ENCODE peak calls at places on chromosomes 5 and 9, in four cellular contexts. T is WTC11, K is K562, P is GM12878. S is an unnamed sample.

GRCh38 chr5:116480894-116481510 is 93.6 kb downstream of the SEMA6A start:
- DNase-seq in P (no peak), K (no peak), T (no peak), S (no peak)

GRCh38 chr5:97229688-97230285 is 46.7 kb upstream of the RIOK2 start:
- DNase-seq in P (no peak), T (no peak), K (no peak), S (no peak)

GRCh38 chr5:159764283-159764927 is 151.9 kb upstream of the ADRA1B start:
- DNase-seq in T (no peak), K (no peak), P (no peak), S (no peak)

GRCh38 chr5:159061186-159061796 is 38.4 kb downstream of the EBF1 start:
- DNase-seq in P (no peak), K (peak), T (no peak), S (no peak)

GRCh38 chr9:110895141-110895912 is 142.9 kb downstream of the LPAR1 start:
- DNase-seq in K (no peak), P (no peak), T (no peak), S (no peak)

GRCh38 chr9:110030632-110031031 is 177.3 kb downstream of the C9orf152 start:
- DNase-seq in T (no peak), K (no peak), P (no peak), S (no peak)

GRCh38 chr5:150254363-150255154 is 35.0 kb downstream of the CAMK2A start:
- DNase-seq in P (no peak), K (no peak), T (no peak), S (peak)

GRCh38 chr9:16030513-16031185 is 477.8 kb downstream of the CCDC171 start:
- DNase-seq in T (no peak), P (peak), K (no peak), S (no peak)

GRCh38 chr9:36479086-36479485 is 79.0 kb upstream of the RNF38 start:
- DNase-seq in K (no peak), P (no peak), T (no peak), S (no peak)

GRCh38 chr5:117794847-117795246 is 1193.5 kb downstream of the DTWD2 start:
- DNase-seq in K (no peak), P (no peak), T (no peak), S (no peak)

GRCh38 chr9:107638496-107638895 is 148.9 kb upstream of the KLF4 start:
- DNase-seq in P (no peak), K (no peak), T (no peak), S (no peak)

GRCh38 chr5:133121080-133121479 is 69.3 kb downstream of the HSPA4 start:
- DNase-seq in P (no peak), T (no peak), K (no peak), S (no peak)

GRCh38 chr9:124812401-124813016 is 35.6 kb downstream of the OLFML2A start:
- DNase-seq in K (peak), P (no peak), T (no peak), S (peak)

GRCh38 chr5:23727271-23727670 is 219.9 kb downstream of the PRDM9 start:
- DNase-seq in P (no peak), K (no peak), T (no peak), S (peak)

GRCh38 chr9:133529874-133530273 is 4.6 kb upstream of the ADAMTSL2 start:
- DNase-seq in K (no peak), P (no peak), T (no peak), S (no peak)

GRCh38 chr9:114989600-114990410 is 59.4 kb upstream of the TNFSF8 start:
- DNase-seq in T (no peak), P (peak), K (no peak), S (no peak)

GRCh38 chr5:168793844-168794837 is 215.0 kb upstream of the PANK3 start:
- DNase-seq in T (no peak), K (no peak), P (no peak), S (peak)

GRCh38 chr9:73474625-73475024 is 323.0 kb downstream of the ANXA1 start:
- DNase-seq in P (no peak), T (no peak), K (no peak), S (no peak)

GRCh38 chr5:177455036-177455660 is 8.5 kb downstream of the PRR7 start:
- DNase-seq in P (no peak), K (peak), T (peak), S (peak)

GRCh38 chr5:80268916-80269315 is 13.1 kb upstream of the SERINC5 start:
- DNase-seq in K (no peak), P (no peak), T (no peak), S (no peak)

GRCh38 chr5:181028032-181028819 is 11.8 kb upstream of the BTNL9 start:
- DNase-seq in K (peak), P (no peak), T (peak), S (no peak)

GRCh38 chr5:134090482-134090881 is 24.0 kb upstream of the TCF7 start:
- DNase-seq in K (no peak), P (no peak), T (no peak), S (no peak)

GRCh38 chr9:37262410-37262809 is 142.0 kb downstream of the ZCCHC7 start:
- DNase-seq in K (no peak), P (no peak), T (peak), S (no peak)

GRCh38 chr5:140025736-140026135 is 17.4 kb downstream of the NRG2 start:
- DNase-seq in T (no peak), K (no peak), P (no peak), S (no peak)

GRCh38 chr9:114205171-114206015 is 50.1 kb downstream of the COL27A1 start:
- DNase-seq in T (no peak), P (no peak), K (no peak), S (no peak)

GRCh38 chr5:138610468-138611294 is 35.5 kb upstream of the HSPA9 start:
- DNase-seq in T (peak), K (no peak), P (no peak), S (no peak)

GRCh38 chr9:83197611-83198010 is 134.7 kb upstream of the RASEF start:
- DNase-seq in P (no peak), T (no peak), K (no peak), S (no peak)

GRCh38 chr5:141786700-141787099 is 91.5 kb downstream of the PCDH1 start:
- DNase-seq in K (no peak), P (no peak), T (no peak), S (no peak)

GRCh38 chr5:80141681-80142080 is 106.5 kb downstream of the THBS4 start:
- DNase-seq in K (no peak), P (no peak), T (no peak), S (no peak)

GRCh38 chr9:135165003-135165711 is 77.7 kb downstream of the OLFM1 start:
- DNase-seq in K (no peak), T (no peak), P (no peak), S (no peak)
- TF ChIP-seq ETV6 in K (no peak), T (no peak), P (no peak), S (no peak)

GRCh38 chr5:25851301-25851700 is 1187.1 kb downstream of the CDH9 start:
- DNase-seq in T (no peak), P (no peak), K (no peak), S (no peak)

GRCh38 chr5:25850581-25850980 is 1187.8 kb downstream of the CDH9 start:
- DNase-seq in K (no peak), P (no peak), T (no peak), S (no peak)

GRCh38 chr5:25849270-25849669 is 1189.1 kb downstream of the CDH9 start:
- DNase-seq in K (no peak), P (no peak), T (no peak), S (no peak)
- TF ChIP-seq NR2C2 in K (no peak), P (no peak), T (no peak), S (no peak)

GRCh38 chr5:59367791-59368394 is 525.6 kb downstream of the PDE4D start:
- DNase-seq in T (peak), P (no peak), K (no peak), S (peak)
- TF ChIP-seq ETV6 in T (no peak), P (no peak), K (no peak), S (no peak)

GRCh38 chr9:29437515-29437914 is 1864.2 kb upstream of the C9orf72 start:
- DNase-seq in K (no peak), P (no peak), T (no peak), S (no peak)
- TF ChIP-seq NR2C2 in K (no peak), P (no peak), T (no peak), S (no peak)

GRCh38 chr5:73958037-73958436 is 332.0 kb downstream of the ARHGEF28 start:
- DNase-seq in K (no peak), P (no peak), T (no peak), S (no peak)
- TF ChIP-seq ETV6 in K (no peak), P (no peak), T (no peak), S (no peak)

DNA sequence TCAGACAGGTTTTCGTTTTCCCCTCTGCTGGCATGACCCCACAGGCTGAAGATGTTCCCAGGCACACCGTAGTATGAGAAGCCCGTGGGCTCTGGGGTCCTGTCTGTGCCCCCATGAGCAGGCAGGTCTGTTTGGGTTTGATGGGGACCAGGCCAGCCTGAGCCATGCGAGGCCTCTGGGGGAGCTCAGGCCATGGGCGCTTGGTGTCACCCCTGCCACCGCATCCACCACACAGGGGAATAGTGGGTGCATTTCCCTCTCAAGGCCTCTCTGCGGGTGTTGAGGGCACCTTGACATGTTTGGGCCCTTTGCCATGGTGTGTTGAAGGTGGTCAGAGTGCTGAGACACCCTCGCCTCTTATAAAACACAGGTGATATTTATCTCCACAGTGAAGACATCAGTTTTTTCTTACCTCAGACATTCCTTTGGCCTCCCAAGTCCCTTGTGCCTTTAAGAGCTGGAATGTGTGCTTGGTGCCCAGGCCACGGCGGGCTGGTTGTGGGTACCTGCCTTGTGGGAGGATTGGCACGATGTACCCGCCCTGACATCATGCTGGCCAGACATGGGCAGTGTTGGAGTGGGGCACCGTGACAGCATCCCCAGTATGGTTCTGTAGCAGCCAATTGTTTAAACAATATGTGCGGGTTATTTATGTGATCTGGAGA is 68.3 kb downstream of the WNK2 start:
- DNase-seq in P (no peak), T (no peak), K (no peak), S (no peak)
- TF ChIP-seq NR2C2 in P (no peak), T (no peak), K (no peak), S (no peak)

GRCh38 chr5:75510417-75510835 is 1.0 kb downstream of the CERT1 start:
- DNase-seq in T (no peak), P (no peak), K (no peak), S (peak)
- TF ChIP-seq ETV6 in T (no peak), P (no peak), K (no peak), S (no peak)

GRCh38 chr5:66851306-66851705 is 255.1 kb downstream of the MAST4 start:
- DNase-seq in P (no peak), K (no peak), T (no peak), S (no peak)

GRCh38 chr5:66848749-66849641 is 252.8 kb downstream of the MAST4 start:
- DNase-seq in T (no peak), K (no peak), P (no peak), S (no peak)

GRCh38 chr5:66854429-66854828 is 258.2 kb downstream of the MAST4 start:
- DNase-seq in T (no peak), P (no peak), K (no peak), S (no peak)

GRCh38 chr5:66849803-66850202 is 253.6 kb downstream of the MAST4 start:
- DNase-seq in P (no peak), K (no peak), T (no peak), S (no peak)

GRCh38 chr5:66850354-66851075 is 254.3 kb downstream of the MAST4 start:
- DNase-seq in T (no peak), P (no peak), K (no peak), S (no peak)
- TF ChIP-seq NR2C2 in T (no peak), P (no peak), K (no peak), S (no peak)

GRCh38 chr5:81739283-81739682 is 11.6 kb downstream of the SSBP2 start:
- DNase-seq in P (no peak), K (no peak), T (no peak), S (no peak)

DNA sequence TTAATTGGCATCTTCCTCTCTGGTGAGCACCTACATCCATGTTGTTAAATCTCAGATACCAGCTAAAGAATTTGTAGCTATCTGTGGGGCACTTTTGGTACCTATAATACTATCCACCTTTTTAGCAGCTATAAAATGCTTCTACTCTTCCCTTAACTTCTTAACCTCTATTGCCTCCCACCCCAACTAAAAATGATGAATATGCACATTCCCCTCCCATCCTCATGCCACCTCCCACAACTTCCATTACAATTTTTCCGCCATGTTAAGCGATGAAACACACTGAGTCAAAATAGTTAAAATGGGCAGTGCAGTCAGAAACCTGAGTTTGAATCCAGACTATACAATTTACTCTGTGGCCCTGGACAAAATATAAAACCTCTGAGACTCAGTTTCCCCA is 10.1 kb downstream of the SSBP2 start:
- DNase-seq in P (no peak), K (no peak), T (no peak), S (no peak)
- TF ChIP-seq ETV6 in P (no peak), K (no peak), T (no peak), S (no peak)

GRCh38 chr5:53067641-53068040 is 41.9 kb downstream of the MOCS2 start:
- DNase-seq in P (no peak), T (no peak), K (no peak), S (no peak)

GRCh38 chr5:53071738-53072137 is 37.8 kb downstream of the MOCS2 start:
- DNase-seq in K (no peak), P (no peak), T (no peak), S (no peak)

GRCh38 chr5:53073349-53073748 is 36.2 kb downstream of the MOCS2 start:
- DNase-seq in T (no peak), P (no peak), K (no peak), S (no peak)

GRCh38 chr5:53071298-53071697 is 38.3 kb downstream of the MOCS2 start:
- DNase-seq in T (no peak), K (no peak), P (no peak), S (no peak)

GRCh38 chr5:53069626-53070025 is 39.9 kb downstream of the MOCS2 start:
- DNase-seq in K (no peak), P (no peak), T (no peak), S (no peak)
- TF ChIP-seq NR2C2 in K (no peak), P (no peak), T (no peak), S (no peak)